ENCODE peak calls at places on chromosomes 2 and 18, in ten cellular contexts. One of them, this sample, is unnamed.

GRCh38 chr2:72694715-72695496 is 130.9 kb downstream of the EXOC6B start:
- DNase-seq in astrocyte: peak
- DNase-seq in astrocyte of the spinal cord: peak
- DNase-seq in lower leg skin: no peak
- DNase-seq in posterior cingulate gyrus: no peak
- DNase-seq in C1 segment of cervical spinal cord: no peak
- DNase-seq in A549: peak
- DNase-seq in GM04504: peak
- DNase-seq in left lung: peak
- DNase-seq in Calu3: peak
- DNase-seq in this sample: no peak

GRCh38 chr2:186129767-186130581 is 356.1 kb upstream of the ZC3H15 start:
- DNase-seq in A549: peak
- DNase-seq in GM04504: no peak
- DNase-seq in Calu3: peak
- DNase-seq in astrocyte of the spinal cord: peak
- DNase-seq in posterior cingulate gyrus: no peak
- DNase-seq in left lung: no peak
- DNase-seq in lower leg skin: no peak
- DNase-seq in C1 segment of cervical spinal cord: no peak
- DNase-seq in astrocyte: peak
- DNase-seq in this sample: no peak

GRCh38 chr2:37230581-37230980 is 815 bp downstream of the CEBPZ start:
- DNase-seq in astrocyte of the spinal cord: no peak
- DNase-seq in C1 segment of cervical spinal cord: no peak
- DNase-seq in GM04504: no peak
- DNase-seq in lower leg skin: no peak
- DNase-seq in astrocyte: peak
- DNase-seq in posterior cingulate gyrus: no peak
- DNase-seq in left lung: no peak
- DNase-seq in A549: peak
- DNase-seq in Calu3: no peak
- DNase-seq in this sample: no peak

GRCh38 chr18:37671530-37671929 is 105.9 kb upstream of the CELF4 start:
- DNase-seq in Calu3: no peak
- DNase-seq in astrocyte: no peak
- DNase-seq in left lung: no peak
- DNase-seq in posterior cingulate gyrus: no peak
- DNase-seq in GM04504: no peak
- DNase-seq in C1 segment of cervical spinal cord: no peak
- DNase-seq in lower leg skin: no peak
- DNase-seq in A549: no peak
- DNase-seq in astrocyte of the spinal cord: no peak
- DNase-seq in this sample: no peak

GRCh38 chr2:45000921-45001628 is 8.2 kb downstream of the SIX2 start:
- DNase-seq in C1 segment of cervical spinal cord: no peak
- DNase-seq in lower leg skin: no peak
- DNase-seq in astrocyte of the spinal cord: no peak
- DNase-seq in left lung: no peak
- DNase-seq in Calu3: peak
- DNase-seq in posterior cingulate gyrus: no peak
- DNase-seq in A549: no peak
- DNase-seq in astrocyte: no peak
- DNase-seq in GM04504: no peak
- DNase-seq in this sample: no peak

GRCh38 chr2:240893363-240893828 is 2.6 kb downstream of the MAB21L4 start:
- DNase-seq in astrocyte of the spinal cord: no peak
- DNase-seq in astrocyte: peak
- DNase-seq in Calu3: peak
- DNase-seq in C1 segment of cervical spinal cord: no peak
- DNase-seq in posterior cingulate gyrus: no peak
- DNase-seq in left lung: peak
- DNase-seq in A549: no peak
- DNase-seq in lower leg skin: no peak
- DNase-seq in GM04504: peak
- DNase-seq in this sample: no peak

GRCh38 chr2:68317971-68318685 is 1.6 kb downstream of the CNRIP1 start:
- DNase-seq in left lung: no peak
- DNase-seq in posterior cingulate gyrus: no peak
- DNase-seq in A549: no peak
- DNase-seq in C1 segment of cervical spinal cord: no peak
- DNase-seq in GM04504: no peak
- DNase-seq in astrocyte of the spinal cord: peak
- DNase-seq in astrocyte: no peak
- DNase-seq in lower leg skin: no peak
- DNase-seq in Calu3: no peak
- DNase-seq in this sample: no peak

GRCh38 chr2:43417296-43417695 is 178.5 kb downstream of the THADA start:
- DNase-seq in astrocyte of the spinal cord: no peak
- DNase-seq in A549: no peak
- DNase-seq in left lung: no peak
- DNase-seq in GM04504: no peak
- DNase-seq in Calu3: no peak
- DNase-seq in C1 segment of cervical spinal cord: no peak
- DNase-seq in astrocyte: no peak
- DNase-seq in posterior cingulate gyrus: no peak
- DNase-seq in lower leg skin: no peak
- DNase-seq in this sample: no peak

GRCh38 chr2:66494708-66495107 is 59.8 kb downstream of the MEIS1 start:
- DNase-seq in astrocyte of the spinal cord: peak
- DNase-seq in astrocyte: peak
- DNase-seq in GM04504: peak
- DNase-seq in A549: peak
- DNase-seq in left lung: peak
- DNase-seq in posterior cingulate gyrus: no peak
- DNase-seq in C1 segment of cervical spinal cord: no peak
- DNase-seq in lower leg skin: peak
- DNase-seq in Calu3: peak
- DNase-seq in this sample: no peak

GRCh38 chr2:128369126-128369555 is 50.5 kb upstream of the HS6ST1 start:
- DNase-seq in Calu3: no peak
- DNase-seq in C1 segment of cervical spinal cord: no peak
- DNase-seq in GM04504: no peak
- DNase-seq in A549: no peak
- DNase-seq in astrocyte: no peak
- DNase-seq in posterior cingulate gyrus: no peak
- DNase-seq in lower leg skin: no peak
- DNase-seq in left lung: no peak
- DNase-seq in astrocyte of the spinal cord: peak
- DNase-seq in this sample: no peak

GRCh38 chr2:238286551-238286950 is 1.9 kb downstream of the PER2 start:
- DNase-seq in C1 segment of cervical spinal cord: no peak
- DNase-seq in A549: peak
- DNase-seq in lower leg skin: peak
- DNase-seq in left lung: peak
- DNase-seq in astrocyte of the spinal cord: peak
- DNase-seq in posterior cingulate gyrus: no peak
- DNase-seq in GM04504: peak
- DNase-seq in astrocyte: peak
- DNase-seq in Calu3: peak
- DNase-seq in this sample: no peak

GRCh38 chr2:62038980-62039771 is 133.7 kb downstream of the COMMD1 start:
- DNase-seq in C1 segment of cervical spinal cord: no peak
- DNase-seq in GM04504: no peak
- DNase-seq in lower leg skin: no peak
- DNase-seq in A549: no peak
- DNase-seq in Calu3: no peak
- DNase-seq in posterior cingulate gyrus: no peak
- DNase-seq in astrocyte of the spinal cord: peak
- DNase-seq in astrocyte: peak
- DNase-seq in left lung: no peak
- DNase-seq in this sample: no peak

GRCh38 chr18:55185391-55185790 is 226.1 kb upstream of the CCDC68 start:
- DNase-seq in left lung: no peak
- DNase-seq in GM04504: no peak
- DNase-seq in A549: no peak
- DNase-seq in C1 segment of cervical spinal cord: no peak
- DNase-seq in astrocyte of the spinal cord: peak
- DNase-seq in astrocyte: peak
- DNase-seq in Calu3: no peak
- DNase-seq in posterior cingulate gyrus: no peak
- DNase-seq in lower leg skin: no peak
- DNase-seq in this sample: no peak

GRCh38 chr2:219248845-219249202 is 3.5 kb downstream of the STK16 start:
- DNase-seq in C1 segment of cervical spinal cord: no peak
- DNase-seq in left lung: no peak
- DNase-seq in Calu3: no peak
- DNase-seq in astrocyte of the spinal cord: no peak
- DNase-seq in lower leg skin: no peak
- DNase-seq in A549: no peak
- DNase-seq in posterior cingulate gyrus: no peak
- DNase-seq in astrocyte: no peak
- DNase-seq in GM04504: no peak
- DNase-seq in this sample: no peak

GRCh38 chr2:10007921-10008808 is 35.2 kb upstream of the KLF11 start:
- DNase-seq in astrocyte of the spinal cord: no peak
- DNase-seq in GM04504: no peak
- DNase-seq in lower leg skin: no peak
- DNase-seq in Calu3: no peak
- DNase-seq in astrocyte: no peak
- DNase-seq in posterior cingulate gyrus: no peak
- DNase-seq in left lung: peak
- DNase-seq in A549: no peak
- DNase-seq in C1 segment of cervical spinal cord: no peak
- DNase-seq in this sample: no peak

GRCh38 chr2:60476206-60476946 is 77.1 kb downstream of the BCL11A start:
- DNase-seq in GM04504: no peak
- DNase-seq in astrocyte: no peak
- DNase-seq in astrocyte of the spinal cord: no peak
- DNase-seq in left lung: peak
- DNase-seq in Calu3: no peak
- DNase-seq in posterior cingulate gyrus: no peak
- DNase-seq in lower leg skin: no peak
- DNase-seq in C1 segment of cervical spinal cord: no peak
- DNase-seq in A549: no peak
- DNase-seq in this sample: no peak

GRCh38 chr2:229775614-229776313 is 61.4 kb upstream of the DNER start:
- DNase-seq in GM04504: no peak
- DNase-seq in Calu3: no peak
- DNase-seq in lower leg skin: no peak
- DNase-seq in A549: no peak
- DNase-seq in posterior cingulate gyrus: no peak
- DNase-seq in left lung: no peak
- DNase-seq in C1 segment of cervical spinal cord: no peak
- DNase-seq in astrocyte: no peak
- DNase-seq in astrocyte of the spinal cord: peak
- DNase-seq in this sample: no peak

GRCh38 chr2:179558010-179558911 is 293.6 kb upstream of the SESTD1 start:
- DNase-seq in C1 segment of cervical spinal cord: no peak
- DNase-seq in A549: no peak
- DNase-seq in astrocyte: no peak
- DNase-seq in lower leg skin: no peak
- DNase-seq in Calu3: no peak
- DNase-seq in posterior cingulate gyrus: no peak
- DNase-seq in GM04504: no peak
- DNase-seq in astrocyte of the spinal cord: no peak
- DNase-seq in left lung: no peak
- DNase-seq in this sample: no peak

GRCh38 chr2:228699888-228700287 is 518.4 kb upstream of the SPHKAP start:
- DNase-seq in posterior cingulate gyrus: no peak
- DNase-seq in Calu3: no peak
- DNase-seq in astrocyte of the spinal cord: no peak
- DNase-seq in left lung: no peak
- DNase-seq in A549: no peak
- DNase-seq in lower leg skin: no peak
- DNase-seq in astrocyte: no peak
- DNase-seq in C1 segment of cervical spinal cord: no peak
- DNase-seq in GM04504: no peak
- DNase-seq in this sample: no peak

GRCh38 chr2:71157124-71157802 is 26.8 kb downstream of the MPHOSPH10 start:
- DNase-seq in Calu3: peak
- DNase-seq in left lung: no peak
- DNase-seq in lower leg skin: no peak
- DNase-seq in astrocyte: no peak
- DNase-seq in GM04504: no peak
- DNase-seq in C1 segment of cervical spinal cord: no peak
- DNase-seq in posterior cingulate gyrus: peak
- DNase-seq in A549: peak
- DNase-seq in astrocyte of the spinal cord: peak
- DNase-seq in this sample: peak

GRCh38 chr18:36284671-36285295 is 12.7 kb upstream of the FHOD3 start:
- DNase-seq in Calu3: peak
- DNase-seq in left lung: no peak
- DNase-seq in astrocyte of the spinal cord: peak
- DNase-seq in A549: peak
- DNase-seq in GM04504: peak
- DNase-seq in lower leg skin: peak
- DNase-seq in posterior cingulate gyrus: no peak
- DNase-seq in astrocyte: peak
- DNase-seq in C1 segment of cervical spinal cord: no peak
- DNase-seq in this sample: no peak

GRCh38 chr2:8036366-8036765 is 645.5 kb upstream of the ID2 start:
- DNase-seq in A549: no peak
- DNase-seq in posterior cingulate gyrus: no peak
- DNase-seq in astrocyte: no peak
- DNase-seq in lower leg skin: no peak
- DNase-seq in left lung: no peak
- DNase-seq in astrocyte of the spinal cord: no peak
- DNase-seq in C1 segment of cervical spinal cord: no peak
- DNase-seq in GM04504: no peak
- DNase-seq in Calu3: no peak
- DNase-seq in this sample: no peak

This sample was measured in iPS DF 19.7.